ENCODE peak calls at places on chromosome 6, in nine cellular contexts. One of them, this sample, is unnamed.

GRCh38 chr6:119201486-119201885 is 123.0 kb upstream of the FAM184A start:
- DNase-seq in SK-N-SH: no peak
- DNase-seq in OCI-LY7: no peak
- DNase-seq in tibial artery: no peak
- DNase-seq in activated B cell treated with CpG ODN at 0.5 μM for 24 hours: no peak
- DNase-seq in fibroblast of villous mesenchyme: no peak
- DNase-seq in mucosa of descending colon: no peak
- DNase-seq in BJ: no peak
- DNase-seq in neural progenitor cell: no peak
- DNase-seq in this sample: no peak

GRCh38 chr6:49676671-49677281 is 36.6 kb downstream of the CRISP2 start:
- DNase-seq in SK-N-SH: no peak
- DNase-seq in OCI-LY7: no peak
- DNase-seq in tibial artery: no peak
- DNase-seq in activated B cell treated with CpG ODN at 0.5 μM for 24 hours: no peak
- DNase-seq in fibroblast of villous mesenchyme: peak
- DNase-seq in mucosa of descending colon: no peak
- DNase-seq in BJ: no peak
- DNase-seq in neural progenitor cell: no peak
- DNase-seq in this sample: no peak

GRCh38 chr6:145704153-145704781 is 31.1 kb downstream of the EPM2A start:
- DNase-seq in SK-N-SH: peak
- DNase-seq in OCI-LY7: peak
- DNase-seq in tibial artery: no peak
- DNase-seq in activated B cell treated with CpG ODN at 0.5 μM for 24 hours: no peak
- DNase-seq in fibroblast of villous mesenchyme: peak
- DNase-seq in mucosa of descending colon: no peak
- DNase-seq in BJ: no peak
- DNase-seq in neural progenitor cell: no peak
- DNase-seq in this sample: no peak

GRCh38 chr6:159229526-159229925 is 60.3 kb downstream of the FNDC1 start:
- DNase-seq in SK-N-SH: no peak
- DNase-seq in OCI-LY7: no peak
- DNase-seq in tibial artery: no peak
- DNase-seq in activated B cell treated with CpG ODN at 0.5 μM for 24 hours: no peak
- DNase-seq in fibroblast of villous mesenchyme: no peak
- DNase-seq in mucosa of descending colon: no peak
- DNase-seq in BJ: no peak
- DNase-seq in neural progenitor cell: no peak
- DNase-seq in this sample: no peak

GRCh38 chr6:136788069-136788902 is 4.0 kb downstream of the MAP3K5 start:
- DNase-seq in SK-N-SH: no peak
- DNase-seq in OCI-LY7: no peak
- DNase-seq in tibial artery: no peak
- DNase-seq in activated B cell treated with CpG ODN at 0.5 μM for 24 hours: no peak
- DNase-seq in fibroblast of villous mesenchyme: peak
- DNase-seq in mucosa of descending colon: no peak
- DNase-seq in BJ: peak
- DNase-seq in neural progenitor cell: no peak
- DNase-seq in this sample: no peak

GRCh38 chr6:36599791-36600209 is 5.6 kb downstream of the SRSF3 start:
- DNase-seq in SK-N-SH: peak
- DNase-seq in OCI-LY7: no peak
- DNase-seq in tibial artery: peak
- DNase-seq in activated B cell treated with CpG ODN at 0.5 μM for 24 hours: no peak
- DNase-seq in fibroblast of villous mesenchyme: peak
- DNase-seq in mucosa of descending colon: no peak
- DNase-seq in BJ: no peak
- DNase-seq in neural progenitor cell: peak
- DNase-seq in this sample: no peak

GRCh38 chr6:46400898-46401297 is 90.4 kb downstream of the RCAN2 start:
- DNase-seq in SK-N-SH: no peak
- DNase-seq in OCI-LY7: no peak
- DNase-seq in tibial artery: no peak
- DNase-seq in activated B cell treated with CpG ODN at 0.5 μM for 24 hours: no peak
- DNase-seq in fibroblast of villous mesenchyme: no peak
- DNase-seq in mucosa of descending colon: no peak
- DNase-seq in BJ: no peak
- DNase-seq in neural progenitor cell: no peak
- DNase-seq in this sample: no peak

GRCh38 chr6:130843575-130844320 is 16.5 kb downstream of the SMLR1 start:
- DNase-seq in SK-N-SH: peak
- DNase-seq in OCI-LY7: peak
- DNase-seq in tibial artery: no peak
- DNase-seq in activated B cell treated with CpG ODN at 0.5 μM for 24 hours: no peak
- DNase-seq in fibroblast of villous mesenchyme: peak
- DNase-seq in mucosa of descending colon: peak
- DNase-seq in BJ: peak
- DNase-seq in neural progenitor cell: peak
- DNase-seq in this sample: no peak

GRCh38 chr6:48194596-48195295 is 83.7 kb upstream of the PTCHD4 start:
- DNase-seq in SK-N-SH: no peak
- DNase-seq in OCI-LY7: no peak
- DNase-seq in tibial artery: no peak
- DNase-seq in activated B cell treated with CpG ODN at 0.5 μM for 24 hours: no peak
- DNase-seq in fibroblast of villous mesenchyme: no peak
- DNase-seq in mucosa of descending colon: no peak
- DNase-seq in BJ: no peak
- DNase-seq in neural progenitor cell: no peak
- DNase-seq in this sample: no peak

GRCh38 chr6:149425224-149425623 is 25.2 kb downstream of the SUMO4 start:
- DNase-seq in SK-N-SH: no peak
- DNase-seq in OCI-LY7: no peak
- DNase-seq in tibial artery: no peak
- DNase-seq in activated B cell treated with CpG ODN at 0.5 μM for 24 hours: no peak
- DNase-seq in fibroblast of villous mesenchyme: no peak
- DNase-seq in mucosa of descending colon: no peak
- DNase-seq in BJ: no peak
- DNase-seq in neural progenitor cell: no peak
- DNase-seq in this sample: no peak

GRCh38 chr6:40740518-40740917 is 153.4 kb upstream of the LRFN2 start:
- DNase-seq in SK-N-SH: peak
- DNase-seq in OCI-LY7: no peak
- DNase-seq in tibial artery: no peak
- DNase-seq in activated B cell treated with CpG ODN at 0.5 μM for 24 hours: no peak
- DNase-seq in fibroblast of villous mesenchyme: no peak
- DNase-seq in mucosa of descending colon: no peak
- DNase-seq in BJ: no peak
- DNase-seq in neural progenitor cell: no peak
- DNase-seq in this sample: no peak

GRCh38 chr6:78810146-78810545 is 57.2 kb upstream of the IRAK1BP1 start:
- DNase-seq in SK-N-SH: peak
- DNase-seq in OCI-LY7: no peak
- DNase-seq in tibial artery: no peak
- DNase-seq in activated B cell treated with CpG ODN at 0.5 μM for 24 hours: no peak
- DNase-seq in fibroblast of villous mesenchyme: peak
- DNase-seq in mucosa of descending colon: peak
- DNase-seq in BJ: peak
- DNase-seq in neural progenitor cell: peak
- DNase-seq in this sample: no peak
- TF ChIP-seq CTCF in SK-N-SH: peak
- TF ChIP-seq CTCF in OCI-LY7: peak
- TF ChIP-seq CTCF in tibial artery: no peak
- TF ChIP-seq CTCF in activated B cell treated with CpG ODN at 0.5 μM for 24 hours: no peak
- TF ChIP-seq CTCF in fibroblast of villous mesenchyme: peak
- TF ChIP-seq CTCF in mucosa of descending colon: peak
- TF ChIP-seq CTCF in BJ: peak
- TF ChIP-seq CTCF in neural progenitor cell: peak
- TF ChIP-seq CTCF in this sample: peak

DNA sequence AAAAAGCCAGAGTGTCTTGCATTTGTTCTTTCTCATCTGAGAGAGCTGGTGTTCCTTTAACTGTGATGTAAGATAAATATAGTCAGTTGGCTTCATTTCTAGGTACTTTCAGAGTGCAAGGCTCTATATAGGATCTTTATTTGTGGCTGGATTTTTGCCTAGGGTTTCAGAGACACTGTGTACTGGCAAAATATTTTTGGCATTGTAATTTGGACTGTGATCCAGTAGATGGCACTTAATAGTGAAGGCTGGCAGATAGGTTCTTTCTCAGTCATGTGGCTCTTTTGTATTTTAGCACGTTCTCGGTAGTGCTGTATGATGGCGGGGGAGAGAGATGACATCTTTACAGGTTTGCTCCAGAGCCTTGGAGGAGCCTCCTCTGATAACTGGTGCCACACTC is 26.8 kb upstream of the SLC35B3 start:
- DNase-seq in SK-N-SH: no peak
- DNase-seq in OCI-LY7: no peak
- DNase-seq in tibial artery: no peak
- DNase-seq in activated B cell treated with CpG ODN at 0.5 μM for 24 hours: no peak
- DNase-seq in fibroblast of villous mesenchyme: no peak
- DNase-seq in mucosa of descending colon: no peak
- DNase-seq in BJ: no peak
- DNase-seq in neural progenitor cell: no peak
- DNase-seq in this sample: no peak
- TF ChIP-seq CTCF in SK-N-SH: no peak
- TF ChIP-seq CTCF in OCI-LY7: peak
- TF ChIP-seq CTCF in tibial artery: no peak
- TF ChIP-seq CTCF in activated B cell treated with CpG ODN at 0.5 μM for 24 hours: no peak
- TF ChIP-seq CTCF in fibroblast of villous mesenchyme: no peak
- TF ChIP-seq CTCF in mucosa of descending colon: no peak
- TF ChIP-seq CTCF in BJ: no peak
- TF ChIP-seq CTCF in neural progenitor cell: no peak
- TF ChIP-seq CTCF in this sample: no peak

GRCh38 chr6:141421378-141421777 is 711.3 kb upstream of the GJE1 start:
- DNase-seq in SK-N-SH: no peak
- DNase-seq in OCI-LY7: no peak
- DNase-seq in tibial artery: no peak
- DNase-seq in activated B cell treated with CpG ODN at 0.5 μM for 24 hours: no peak
- DNase-seq in fibroblast of villous mesenchyme: peak
- DNase-seq in mucosa of descending colon: no peak
- DNase-seq in BJ: peak
- DNase-seq in neural progenitor cell: no peak
- DNase-seq in this sample: no peak

GRCh38 chr6:141426400-141426980 is 706.2 kb upstream of the GJE1 start:
- DNase-seq in SK-N-SH: no peak
- DNase-seq in OCI-LY7: no peak
- DNase-seq in tibial artery: no peak
- DNase-seq in activated B cell treated with CpG ODN at 0.5 μM for 24 hours: no peak
- DNase-seq in fibroblast of villous mesenchyme: no peak
- DNase-seq in mucosa of descending colon: no peak
- DNase-seq in BJ: no peak
- DNase-seq in neural progenitor cell: no peak
- DNase-seq in this sample: no peak
- TF ChIP-seq CTCF in SK-N-SH: no peak
- TF ChIP-seq CTCF in OCI-LY7: no peak
- TF ChIP-seq CTCF in tibial artery: no peak
- TF ChIP-seq CTCF in activated B cell treated with CpG ODN at 0.5 μM for 24 hours: no peak
- TF ChIP-seq CTCF in fibroblast of villous mesenchyme: peak
- TF ChIP-seq CTCF in mucosa of descending colon: no peak
- TF ChIP-seq CTCF in BJ: no peak
- TF ChIP-seq CTCF in neural progenitor cell: peak
- TF ChIP-seq CTCF in this sample: no peak

GRCh38 chr6:166076625-166077024 is 91.0 kb downstream of the TBXT start:
- DNase-seq in SK-N-SH: no peak
- DNase-seq in OCI-LY7: peak
- DNase-seq in tibial artery: no peak
- DNase-seq in activated B cell treated with CpG ODN at 0.5 μM for 24 hours: no peak
- DNase-seq in fibroblast of villous mesenchyme: no peak
- DNase-seq in mucosa of descending colon: no peak
- DNase-seq in BJ: no peak
- DNase-seq in neural progenitor cell: no peak
- DNase-seq in this sample: no peak
- TF ChIP-seq CTCF in SK-N-SH: no peak
- TF ChIP-seq CTCF in OCI-LY7: peak
- TF ChIP-seq CTCF in tibial artery: no peak
- TF ChIP-seq CTCF in activated B cell treated with CpG ODN at 0.5 μM for 24 hours: no peak
- TF ChIP-seq CTCF in fibroblast of villous mesenchyme: no peak
- TF ChIP-seq CTCF in mucosa of descending colon: no peak
- TF ChIP-seq CTCF in BJ: no peak
- TF ChIP-seq CTCF in neural progenitor cell: peak
- TF ChIP-seq CTCF in this sample: peak

DNA sequence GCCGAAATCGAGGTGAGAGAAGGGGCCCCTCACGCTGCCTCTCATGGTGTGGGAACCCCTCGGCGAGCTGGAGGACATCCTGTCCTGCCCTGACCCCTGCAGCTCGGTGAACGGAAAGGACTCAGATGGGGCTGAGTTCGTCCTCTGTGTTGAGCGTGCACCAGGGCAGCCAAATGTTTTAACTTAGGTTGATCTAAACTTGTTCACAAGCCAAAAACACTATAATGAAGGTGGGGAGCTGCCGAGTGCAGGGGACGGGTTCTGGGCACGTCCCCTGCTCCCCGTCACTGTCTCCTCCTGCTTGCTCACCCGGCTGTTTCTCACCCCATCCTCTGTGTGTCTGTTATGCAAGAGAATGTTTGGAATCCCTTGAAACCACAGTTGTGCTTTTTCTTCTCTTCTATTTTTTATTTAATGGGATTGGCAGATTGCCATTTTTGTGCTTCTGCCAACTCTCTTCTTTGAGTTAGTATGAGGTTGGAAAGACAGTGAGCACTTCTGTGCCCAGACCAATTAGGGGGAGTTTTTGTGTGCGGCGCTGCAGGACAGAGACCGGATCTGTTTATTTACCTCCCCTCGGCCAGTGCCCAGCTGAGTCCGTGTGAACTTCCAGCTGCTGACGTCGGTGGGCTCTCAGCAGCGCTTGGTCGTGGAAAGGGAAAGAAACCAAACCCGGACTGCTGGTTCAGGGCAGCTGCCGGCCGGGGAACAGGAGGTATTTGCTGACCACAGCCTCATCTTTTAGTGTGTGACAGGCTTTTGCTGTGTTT is 158.1 kb downstream of the DTNBP1 start:
- DNase-seq in SK-N-SH: peak
- DNase-seq in OCI-LY7: no peak
- DNase-seq in tibial artery: peak
- DNase-seq in activated B cell treated with CpG ODN at 0.5 μM for 24 hours: no peak
- DNase-seq in fibroblast of villous mesenchyme: peak
- DNase-seq in mucosa of descending colon: peak
- DNase-seq in BJ: peak
- DNase-seq in neural progenitor cell: no peak
- DNase-seq in this sample: no peak
- TF ChIP-seq CTCF in SK-N-SH: no peak
- TF ChIP-seq CTCF in OCI-LY7: no peak
- TF ChIP-seq CTCF in tibial artery: no peak
- TF ChIP-seq CTCF in activated B cell treated with CpG ODN at 0.5 μM for 24 hours: no peak
- TF ChIP-seq CTCF in fibroblast of villous mesenchyme: no peak
- TF ChIP-seq CTCF in mucosa of descending colon: no peak
- TF ChIP-seq CTCF in BJ: peak
- TF ChIP-seq CTCF in neural progenitor cell: no peak
- TF ChIP-seq CTCF in this sample: no peak

GRCh38 chr6:43070028-43070632 is 6.0 kb upstream of the PTK7 start:
- DNase-seq in SK-N-SH: peak
- DNase-seq in OCI-LY7: peak
- DNase-seq in tibial artery: no peak
- DNase-seq in activated B cell treated with CpG ODN at 0.5 μM for 24 hours: no peak
- DNase-seq in fibroblast of villous mesenchyme: peak
- DNase-seq in mucosa of descending colon: no peak
- DNase-seq in BJ: no peak
- DNase-seq in neural progenitor cell: peak
- DNase-seq in this sample: no peak
- TF ChIP-seq CTCF in SK-N-SH: peak
- TF ChIP-seq CTCF in OCI-LY7: peak
- TF ChIP-seq CTCF in tibial artery: peak
- TF ChIP-seq CTCF in activated B cell treated with CpG ODN at 0.5 μM for 24 hours: no peak
- TF ChIP-seq CTCF in fibroblast of villous mesenchyme: peak
- TF ChIP-seq CTCF in mucosa of descending colon: no peak
- TF ChIP-seq CTCF in BJ: peak
- TF ChIP-seq CTCF in neural progenitor cell: peak
- TF ChIP-seq CTCF in this sample: peak

DNA sequence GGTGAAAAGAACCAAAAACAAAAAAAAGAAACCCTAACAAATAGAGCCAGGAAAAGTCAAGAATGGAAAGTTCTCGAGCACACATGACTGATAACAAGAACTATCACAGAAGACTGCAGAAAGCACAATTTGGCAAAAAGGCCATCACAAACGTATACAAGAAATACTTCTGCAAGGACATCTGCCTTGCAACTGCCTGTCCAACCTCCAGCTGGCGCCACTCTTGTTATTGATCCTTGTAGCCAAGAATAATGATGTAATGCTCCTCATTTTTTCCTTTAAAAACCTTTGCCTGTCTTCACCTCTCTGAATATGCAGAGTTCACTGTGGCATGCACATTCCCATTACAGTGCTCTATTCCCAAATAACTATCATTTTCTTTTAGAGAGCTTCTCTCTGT is 87.9 kb upstream of the BMP5 start:
- DNase-seq in SK-N-SH: no peak
- DNase-seq in OCI-LY7: no peak
- DNase-seq in tibial artery: no peak
- DNase-seq in activated B cell treated with CpG ODN at 0.5 μM for 24 hours: no peak
- DNase-seq in fibroblast of villous mesenchyme: peak
- DNase-seq in mucosa of descending colon: no peak
- DNase-seq in BJ: no peak
- DNase-seq in neural progenitor cell: no peak
- DNase-seq in this sample: no peak
- TF ChIP-seq CTCF in SK-N-SH: peak
- TF ChIP-seq CTCF in OCI-LY7: peak
- TF ChIP-seq CTCF in tibial artery: no peak
- TF ChIP-seq CTCF in activated B cell treated with CpG ODN at 0.5 μM for 24 hours: no peak
- TF ChIP-seq CTCF in fibroblast of villous mesenchyme: peak
- TF ChIP-seq CTCF in mucosa of descending colon: no peak
- TF ChIP-seq CTCF in BJ: peak
- TF ChIP-seq CTCF in neural progenitor cell: peak
- TF ChIP-seq CTCF in this sample: peak

This sample was measured in progenitor cell of endocrine pancreas.